ENCODE peak calls at places on chromosomes 13 and 19, in four cellular contexts. One of them, this sample, is unnamed.

GRCh38 chr13:109509154-109509905 is 277.1 kb downstream of the IRS2 start:
- DNase-seq in PC-3: peak
- DNase-seq in breast epithelium: no peak
- DNase-seq in NCI-H446: no peak
- DNase-seq in this sample: no peak

GRCh38 chr13:87798536-87798935 is 127.4 kb downstream of the SLITRK5 start:
- DNase-seq in PC-3: no peak
- DNase-seq in NCI-H446: peak
- DNase-seq in breast epithelium: no peak
- DNase-seq in this sample: no peak

GRCh38 chr19:46610413-46610775 is 9.3 kb downstream of the CALM3 start:
- DNase-seq in PC-3: no peak
- DNase-seq in NCI-H446: no peak
- DNase-seq in breast epithelium: no peak
- DNase-seq in this sample: no peak

GRCh38 chr13:41075034-41075433 is 13.7 kb downstream of the WBP4 start:
- DNase-seq in PC-3: peak
- DNase-seq in breast epithelium: no peak
- DNase-seq in NCI-H446: peak
- DNase-seq in this sample: peak

GRCh38 chr13:78586706-78587105 is 16.6 kb downstream of the POU4F1 start:
- DNase-seq in PC-3: no peak
- DNase-seq in NCI-H446: no peak
- DNase-seq in breast epithelium: no peak
- DNase-seq in this sample: peak

GRCh38 chr19:44451687-44452086 is 3.4 kb upstream of the ZNF229 start:
- DNase-seq in NCI-H446: no peak
- DNase-seq in PC-3: no peak
- DNase-seq in breast epithelium: no peak
- DNase-seq in this sample: no peak

GRCh38 chr19:41321600-41322270 is 11.8 kb downstream of the CCDC97 start:
- DNase-seq in breast epithelium: no peak
- DNase-seq in NCI-H446: no peak
- DNase-seq in PC-3: peak
- DNase-seq in this sample: peak

GRCh38 chr19:4844348-4845179 is 13.1 kb upstream of the TICAM1 start:
- DNase-seq in breast epithelium: no peak
- DNase-seq in NCI-H446: no peak
- DNase-seq in PC-3: no peak
- DNase-seq in this sample: no peak

GRCh38 chr13:50403311-50403710 is 388.1 kb downstream of the KCNRG start:
- DNase-seq in breast epithelium: peak
- DNase-seq in PC-3: peak
- DNase-seq in NCI-H446: peak
- DNase-seq in this sample: no peak

This sample was measured in SK-MEL-5.